ENCODE peak calls at places on chromosomes 13 and 19, in five cellular contexts. Z is HCT116, D is H1, X is K562, B is GM12878. O is an unnamed sample.
A peak's percentile ranks its signal among the peaks of the same experiment; 100 is the strongest.

GRCh38 chr19:18933297-18933696 is 7.7 kb downstream of the HOMER3 start:
- DNase-seq in Z (no peak), D (no peak), X (no peak), B (no peak), O (no peak)

GRCh38 chr13:45909724-45910123 is 58.2 kb upstream of the SIAH3 start:
- DNase-seq in Z (no peak), D (no peak), X (no peak), B (no peak), O (no peak)

GRCh38 chr13:73698859-73699258 is 435.3 kb downstream of the KLF12 start:
- DNase-seq in Z (no peak), D (no peak), X (no peak), B (no peak), O (no peak)

GRCh38 chr13:107864543-107865460 is 350.5 kb downstream of the LIG4 start:
- DNase-seq in Z (no peak), D (no peak), X (peak; percentile 95), B (no peak), O (peak; percentile 29)

GRCh38 chr13:98389319-98389718 is 187.6 kb downstream of the STK24 start:
- DNase-seq in Z (no peak), D (no peak), X (no peak), B (no peak), O (no peak)

GRCh38 chr13:41352935-41353801 is 42.1 kb downstream of the NAA16 start:
- DNase-seq in Z (peak; percentile 62), D (no peak), X (peak; percentile 32), B (peak; percentile 30), O (peak; percentile 55)

GRCh38 chr13:97567510-97568243 is 133.7 kb downstream of the RAP2A start:
- DNase-seq in Z (peak; percentile 40), D (no peak), X (no peak), B (peak; percentile 37), O (no peak)

GRCh38 chr19:11265785-11266236 is 3.5 kb upstream of the DOCK6 start:
- DNase-seq in Z (peak; percentile 56), D (no peak), X (no peak), B (no peak), O (no peak)

GRCh38 chr19:10544242-10544752 is 593 bp downstream of the ATG4D start:
- DNase-seq in Z (no peak), D (no peak), X (peak; percentile 67), B (no peak), O (no peak)

GRCh38 chr19:17829855-17830566 is 8.7 kb upstream of the INSL3 start:
- DNase-seq in Z (peak; percentile 72), D (peak; percentile 88), X (peak; percentile 50), B (no peak), O (peak; percentile 96)

GRCh38 chr13:81987159-81987558 is 1646.2 kb upstream of the SPRY2 start:
- DNase-seq in Z (no peak), D (no peak), X (no peak), B (no peak), O (no peak)

GRCh38 chr19:15663245-15663644 is 9.6 kb upstream of the CYP4F12 start:
- DNase-seq in Z (no peak), D (no peak), X (no peak), B (no peak), O (no peak)

GRCh38 chr19:294819-295686 is 3.9 kb upstream of the PLPP2 start:
- DNase-seq in Z (no peak), D (peak; percentile 91), X (peak; percentile 67), B (no peak), O (peak; percentile 65)

GRCh38 chr13:106569233-106570095 is 1.5 kb upstream of the ARGLU1 start:
- DNase-seq in Z (no peak), D (no peak), X (peak; percentile 8), B (no peak), O (no peak)

GRCh38 chr19:16585808-16586476 is 13.7 kb upstream of the SLC35E1 start:
- DNase-seq in Z (no peak), D (no peak), X (no peak), B (peak; percentile 98), O (no peak)

GRCh38 chr19:8150998-8151397 is 1.6 kb upstream of the FBN3 start:
- DNase-seq in Z (no peak), D (no peak), X (no peak), B (no peak), O (no peak)

GRCh38 chr13:46675016-46675415 is 121.9 kb downstream of the ESD start:
- DNase-seq in Z (no peak), D (no peak), X (no peak), B (no peak), O (no peak)

GRCh38 chr19:41327076-41327475 is 17.1 kb downstream of the CCDC97 start:
- DNase-seq in Z (no peak), D (no peak), X (no peak), B (no peak), O (no peak)

GRCh38 chr13:33740134-33740538 is 77.8 kb upstream of the RFC3 start:
- DNase-seq in Z (no peak), D (no peak), X (no peak), B (no peak), O (no peak)

GRCh38 chr13:44703371-44703770 is 127.2 kb upstream of the TSC22D1 start:
- DNase-seq in Z (no peak), D (no peak), X (no peak), B (no peak), O (no peak)

GRCh38 chr13:93956416-93956815 is 523.1 kb downstream of the DCT start:
- DNase-seq in Z (no peak), D (no peak), X (no peak), B (no peak), O (no peak)

GRCh38 chr13:34833562-34834182 is 108.4 kb upstream of the NBEA start:
- DNase-seq in Z (peak; percentile 10), D (peak; percentile 50), X (no peak), B (no peak), O (no peak)

GRCh38 chr19:36652958-36653357 is 13.7 kb downstream of the ZNF461 start:
- DNase-seq in Z (no peak), D (no peak), X (no peak), B (no peak), O (no peak)

GRCh38 chr19:1266116-1266817 is 2.9 kb upstream of the CIRBP start:
- DNase-seq in Z (no peak), D (peak; percentile 97), X (peak; percentile 97), B (no peak), O (peak; percentile 93)

GRCh38 chr19:39474139-39474620 is 6.5 kb upstream of the TIMM50 start:
- DNase-seq in Z (no peak), D (peak; percentile 96), X (peak; percentile 72), B (no peak), O (peak; percentile 91)

GRCh38 chr19:38262585-38263268 is 1.6 kb upstream of the SPINT2 start:
- DNase-seq in Z (no peak), D (no peak), X (no peak), B (no peak), O (no peak)

GRCh38 chr19:38266070-38266469 is 1.7 kb downstream of the SPINT2 start:
- DNase-seq in Z (no peak), D (no peak), X (no peak), B (no peak), O (no peak)

GRCh38 chr19:38265213-38265861 is 964 bp downstream of the SPINT2 start:
- DNase-seq in Z (no peak), D (no peak), X (no peak), B (no peak), O (no peak)

GRCh38 chr19:38263696-38264485 is 482 bp upstream of the SPINT2 start:
- DNase-seq in Z (peak; percentile 83), D (no peak), X (no peak), B (no peak), O (peak; percentile 44)

DNA sequence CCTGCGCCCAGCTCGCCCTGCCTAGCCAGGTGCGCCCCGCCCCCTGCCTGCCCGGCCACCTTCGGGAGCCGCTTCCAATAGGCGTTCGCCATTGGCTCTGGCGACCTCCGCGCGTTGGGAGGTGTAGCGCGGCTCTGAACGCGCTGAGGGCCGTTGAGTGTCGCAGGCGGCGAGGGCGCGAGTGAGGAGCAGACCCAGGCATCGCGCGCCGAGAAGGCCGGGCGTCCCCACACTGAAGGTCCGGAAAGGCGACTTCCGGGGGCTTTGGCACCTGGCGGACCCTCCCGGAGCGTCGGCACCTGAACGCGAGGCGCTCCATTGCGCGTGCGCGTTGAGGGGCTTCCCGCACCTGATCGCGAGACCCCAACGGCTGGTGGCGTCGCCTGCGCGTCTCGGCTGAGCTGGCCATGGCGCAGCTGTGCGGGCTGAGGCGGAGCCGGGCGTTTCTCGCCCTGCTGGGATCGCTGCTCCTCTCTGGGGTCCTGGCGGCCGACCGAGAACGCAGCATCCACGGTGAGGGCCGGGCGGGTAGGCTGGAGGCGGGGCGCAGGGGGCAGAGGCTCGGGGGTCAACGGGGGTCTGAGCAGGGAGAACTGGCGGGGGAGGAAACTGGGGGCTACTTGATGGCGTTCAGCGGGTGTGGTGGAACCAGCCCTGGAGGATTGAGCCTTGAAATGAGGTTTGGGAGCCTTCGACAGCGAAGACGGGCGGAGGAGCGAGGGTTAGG is at the start of gene SPINT2:
- DNase-seq in Z (peak; percentile 67), D (peak; percentile 98), X (no peak), B (no peak), O (peak; percentile 72)
- H3K79me2 ChIP-seq in Z (peaks cover 52% of the 10 kb centered on the region), D (peaks cover 47% of the 10 kb centered on the region), X (no peaks in the 10 kb centered on the region), B (no peaks in the 10 kb centered on the region), O (no peaks in the 10 kb centered on the region)

GRCh38 chr19:20367811-20368294 is 197.7 kb downstream of the ZNF737 start:
- DNase-seq in Z (no peak), D (peak; percentile 62), X (no peak), B (no peak), O (no peak)
- TF ChIP-seq SIN3A in Z (no peak), D (no peak), X (no peak), B (no peak), O (no peak)

GRCh38 chr19:3981373-3981735 is 3.9 kb downstream of the EEF2 start:
- DNase-seq in Z (no peak), D (no peak), X (no peak), B (no peak), O (no peak)

GRCh38 chr19:3983542-3983914 is 1.7 kb downstream of the EEF2 start:
- DNase-seq in Z (no peak), D (no peak), X (no peak), B (no peak), O (peak; percentile 13)

GRCh38 chr19:3981736-3982681 is 3.3 kb downstream of the EEF2 start:
- DNase-seq in Z (no peak), D (no peak), X (no peak), B (no peak), O (peak; percentile 17)

GRCh38 chr19:3983936-3984583 is 1.2 kb downstream of the EEF2 start:
- DNase-seq in Z (no peak), D (peak; percentile 45), X (no peak), B (no peak), O (peak; percentile 32)

GRCh38 chr19:3982701-3983541 is 2.3 kb downstream of the EEF2 start:
- DNase-seq in Z (no peak), D (peak; percentile 46), X (no peak), B (no peak), O (peak; percentile 23)
- H3K79me2 ChIP-seq in Z (peaks cover 72% of the 10 kb centered on the region), D (peaks cover 68% of the 10 kb centered on the region), X (peaks cover 71% of the 10 kb centered on the region), B (peaks cover 71% of the 10 kb centered on the region), O (peaks cover 72% of the 10 kb centered on the region)

GRCh38 chr13:91922969-91923592 is 524.7 kb downstream of the GPC5 start:
- DNase-seq in Z (no peak), D (no peak), X (no peak), B (no peak), O (peak; percentile 6)
- TF ChIP-seq SIN3A in Z (no peak), D (no peak), X (no peak), B (no peak), O (no peak)

DNA sequence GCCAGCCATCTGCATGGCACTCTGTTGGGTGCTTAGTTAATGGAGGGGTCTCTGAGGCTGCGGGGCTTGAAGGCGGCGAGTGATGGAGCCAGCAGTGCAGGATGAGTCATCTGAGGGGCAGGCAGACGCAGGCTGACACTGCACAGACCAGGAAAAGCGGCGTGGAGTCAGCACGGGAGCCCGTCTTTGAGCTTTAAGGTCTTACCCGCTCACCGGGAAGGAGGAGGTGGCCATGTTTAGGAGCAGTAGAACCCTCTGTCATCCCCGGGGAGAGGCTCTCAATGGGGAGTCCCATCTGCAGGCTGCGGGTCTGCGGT is 13.1 kb downstream of the NAXD start:
- DNase-seq in Z (no peak), D (no peak), X (no peak), B (no peak), O (peak; percentile 84)
- H3K79me2 ChIP-seq in Z (peaks cover 86% of the 10 kb centered on the region), D (peaks cover 62% of the 10 kb centered on the region), X (peaks cover 27% of the 10 kb centered on the region), B (peaks cover 8% of the 10 kb centered on the region), O (peaks cover 83% of the 10 kb centered on the region)

O was measured in SK-N-SH.